ENCODE peak calls at places on chromosomes 3 and 15, in nine cellular contexts. U is EH; S is EL; Z is lung; N is stimulated activated CD4-positive, alpha-beta T cell treated with anti-CD3 and anti-CD28 coated beads, Interleukin-2, amount 100 ng/mL, for 24 hours; B is tibial artery; D is aorta; O is NCI-H446; H is GM20000. I is an unnamed sample.

GRCh38 chr3:150408232-150409124 is at the start of gene TSC22D2:
- DNase-seq in U (peak; percentile 93), S (peak; percentile 94), Z (peak; percentile 93), N (peak; percentile 91), B (peak; percentile 93), D (peak; percentile 96), O (peak; percentile 92), H (peak; percentile 93), I (peak; percentile 97)

GRCh38 chr3:175857666-175858270 is 998.6 kb downstream of the NAALADL2 start:
- DNase-seq in U (peak; percentile 73), S (peak; percentile 23), Z (no peak), N (no peak), B (no peak), D (no peak), O (no peak), H (no peak), I (no peak)

GRCh38 chr3:138397983-138398382 is 36.4 kb upstream of the ESYT3 start:
- DNase-seq in U (no peak), S (no peak), Z (no peak), N (no peak), B (no peak), D (no peak), O (no peak), H (no peak), I (no peak)

GRCh38 chr3:184229424-184230080 is at the start of gene VWA5B2:
- DNase-seq in U (peak; percentile 60), S (peak; percentile 60), Z (no peak), N (peak; percentile 72), B (no peak), D (peak; percentile 62), O (peak; percentile 50), H (peak; percentile 96), I (peak; percentile 89)

GRCh38 chr3:182129745-182130144 is 418.0 kb downstream of the SOX2 start:
- DNase-seq in U (no peak), S (no peak), Z (no peak), N (no peak), B (no peak), D (no peak), O (no peak), H (no peak), I (peak; percentile 16)

GRCh38 chr15:62904041-62904440 is 138.5 kb upstream of the TPM1 start:
- DNase-seq in U (no peak), S (no peak), Z (no peak), N (no peak), B (no peak), D (no peak), O (no peak), H (no peak), I (no peak)

GRCh38 chr3:153285194-153285641 is 123.2 kb downstream of the RAP2B start:
- DNase-seq in U (peak; percentile 41), S (peak; percentile 35), Z (no peak), N (no peak), B (no peak), D (no peak), O (no peak), H (no peak), I (no peak)

GRCh38 chr3:155766206-155766605 is 21.3 kb upstream of the PLCH1 start:
- DNase-seq in U (peak; percentile 7), S (no peak), Z (no peak), N (no peak), B (no peak), D (no peak), O (no peak), H (no peak), I (no peak)

GRCh38 chr15:73130830-73131229 is 78.6 kb downstream of the NEO1 start:
- DNase-seq in U (no peak), S (no peak), Z (no peak), N (no peak), B (no peak), D (no peak), O (no peak), H (no peak), I (no peak)

GRCh38 chr15:73802336-73803105 is 49.4 kb upstream of the INSYN1 start:
- DNase-seq in U (no peak), S (no peak), Z (no peak), N (no peak), B (peak; percentile 67), D (peak; percentile 73), O (peak; percentile 67), H (no peak), I (no peak)

GRCh38 chr3:55481918-55482495 is 5.1 kb downstream of the WNT5A start:
- DNase-seq in U (peak; percentile 77), S (peak; percentile 81), Z (no peak), N (no peak), B (no peak), D (no peak), O (no peak), H (no peak), I (no peak)

GRCh38 chr3:125967156-125967555 is 1.8 kb upstream of the ROPN1B start:
- DNase-seq in U (no peak), S (no peak), Z (no peak), N (no peak), B (no peak), D (no peak), O (no peak), H (no peak), I (peak; percentile 6)